ENCODE peak calls at places on chromosomes 6 and 20, in four cellular contexts. B is AG10803; Z is activated CD8-positive, alpha-beta T cell treated with anti-CD3 and anti-CD28 coated beads for 36 hours; M is MCF 10A. S is an unnamed sample.

GRCh38 chr6:5132741-5133140 is 47.6 kb downstream of the PPP1R3G start:
- DNase-seq in Z (no peak), M (no peak), B (peak; percentile 94), S (peak; percentile 76)

GRCh38 chr6:89475634-89476033 is 42.7 kb downstream of the ANKRD6 start:
- DNase-seq in B (no peak), M (peak; percentile 55), Z (peak; percentile 48), S (peak; percentile 10)

GRCh38 chr20:8043687-8044278 is 24.2 kb upstream of the TMX4 start:
- DNase-seq in Z (peak; percentile 14), M (peak; percentile 65), B (peak; percentile 53), S (peak; percentile 23)

GRCh38 chr20:58450259-58450658 is 61.2 kb downstream of the VAPB start:
- DNase-seq in M (no peak), Z (no peak), B (peak; percentile 42), S (no peak)

GRCh38 chr20:59006864-59007757 is at the start of gene CTSZ:
- DNase-seq in M (peak; percentile 39), B (peak; percentile 57), Z (peak; percentile 52), S (no peak)

GRCh38 chr6:39280247-39280731 is 33.9 kb downstream of the KCNK17 start:
- DNase-seq in M (peak; percentile 86), B (no peak), Z (no peak), S (no peak)

GRCh38 chr6:107697682-107698081 is 126.4 kb downstream of the SCML4 start:
- DNase-seq in M (peak; percentile 20), Z (no peak), B (peak; percentile 47), S (peak; percentile 33)

GRCh38 chr20:56422131-56422823 is 10.2 kb downstream of the CASS4 start:
- DNase-seq in B (peak; percentile 58), Z (no peak), M (peak; percentile 23), S (peak; percentile 85)

GRCh38 chr6:34142599-34142998 is 3.3 kb downstream of the GRM4 start:
- DNase-seq in B (no peak), M (no peak), Z (peak; percentile 44), S (no peak)

GRCh38 chr6:5765141-5765760 is 241.5 kb downstream of the NRN1 start:
- DNase-seq in M (no peak), B (no peak), Z (no peak), S (no peak)

GRCh38 chr20:52290602-52291001 is 99.0 kb upstream of the ZFP64 start:
- DNase-seq in B (peak; percentile 10), M (no peak), Z (no peak), S (no peak)

GRCh38 chr6:111087106-111087835 is at the start of gene SLC16A10:
- DNase-seq in Z (peak; percentile 87), M (no peak), B (no peak), S (no peak)

GRCh38 chr6:147063469-147064031 is 140.7 kb upstream of the STXBP5 start:
- DNase-seq in B (peak; percentile 85), Z (no peak), M (peak; percentile 57), S (peak; percentile 93)

GRCh38 chr20:50695144-50695872 is 4.0 kb upstream of the RIPOR3 start:
- DNase-seq in M (no peak), B (peak; percentile 48), Z (no peak), S (no peak)

GRCh38 chr20:4814696-4815252 is 93.1 kb downstream of the PRND start:
- DNase-seq in M (no peak), B (no peak), Z (peak; percentile 82), S (no peak)

GRCh38 chr20:50762435-50763201 is 31.2 kb downstream of the PARD6B start:
- DNase-seq in B (peak; percentile 67), M (peak; percentile 94), Z (no peak), S (peak; percentile 62)

GRCh38 chr6:14333556-14334305 is 216.2 kb downstream of the CD83 start:
- DNase-seq in Z (no peak), B (peak; percentile 92), M (no peak), S (peak; percentile 74)

GRCh38 chr6:112016335-112016734 is 37.6 kb upstream of the CCN6 start:
- DNase-seq in B (peak; percentile 38), Z (peak; percentile 75), M (peak; percentile 66), S (no peak)

GRCh38 chr6:135568366-135568765 is 70.8 kb upstream of the AHI1 start:
- DNase-seq in M (peak; percentile 13), Z (peak; percentile 82), B (peak; percentile 41), S (peak; percentile 96)

GRCh38 chr6:130981409-130981808 is 81.6 kb downstream of the EPB41L2 start:
- DNase-seq in Z (no peak), M (no peak), B (peak; percentile 73), S (peak; percentile 47)

GRCh38 chr20:49259284-49259683 is 18.6 kb downstream of the ZNFX1 start:
- DNase-seq in Z (no peak), B (no peak), M (no peak), S (no peak)

S was measured in astrocyte.